ENCODE peak calls at places on chromosomes 13 and 19, in ten cellular contexts. A, X, C, N, Z, K, U, T, D and S are unnamed samples.
A peak's percentile ranks its signal among the peaks of the same experiment; 100 is the strongest.

GRCh38 chr19:23542562-23542961 is 144.4 kb downstream of the ZNF675 start:
- DNase-seq in A (no peak), X (no peak), C (no peak), N (no peak), Z (no peak), K (no peak), U (no peak), T (no peak), D (no peak), S (no peak)

GRCh38 chr19:27657271-27658051 is 1555.5 kb downstream of the UQCRFS1 start:
- DNase-seq in A (no peak), X (no peak), C (no peak), N (no peak), Z (no peak), K (no peak), U (no peak), T (no peak), D (no peak), S (no peak)

GRCh38 chr19:34041922-34042521 is 130.3 kb upstream of the LSM14A start:
- DNase-seq in A (peak; percentile 74), X (peak; percentile 91), C (peak; percentile 42), N (peak; percentile 33), Z (peak; percentile 62), K (peak; percentile 51), U (no peak), T (peak; percentile 80), D (no peak), S (peak; percentile 66)

GRCh38 chr19:17553256-17553655 is 2.2 kb upstream of the COLGALT1 start:
- DNase-seq in A (no peak), X (no peak), C (peak; percentile 94), N (peak; percentile 95), Z (no peak), K (no peak), U (no peak), T (no peak), D (peak; percentile 91), S (no peak)

GRCh38 chr19:9054768-9055167 is 32.1 kb upstream of the OR1M1 start:
- DNase-seq in A (no peak), X (peak; percentile 19), C (no peak), N (no peak), Z (no peak), K (no peak), U (peak; percentile 43), T (no peak), D (no peak), S (no peak)

GRCh38 chr19:43872547-43873336 is 45.6 kb downstream of the ZNF283 start:
- DNase-seq in A (no peak), X (no peak), C (peak; percentile 0), N (no peak), Z (no peak), K (no peak), U (no peak), T (no peak), D (peak; percentile 7), S (no peak)

GRCh38 chr13:35978607-35979316 is 152.4 kb downstream of the DCLK1 start:
- DNase-seq in A (peak; percentile 65), X (peak; percentile 27), C (peak; percentile 73), N (peak; percentile 69), Z (peak; percentile 54), K (no peak), U (no peak), T (no peak), D (peak; percentile 47), S (peak; percentile 52)

GRCh38 chr13:34351134-34351533 is 533.2 kb downstream of the RFC3 start:
- DNase-seq in A (no peak), X (no peak), C (no peak), N (no peak), Z (no peak), K (no peak), U (no peak), T (no peak), D (no peak), S (no peak)

GRCh38 chr13:111005808-111006494 is 91.1 kb upstream of the ANKRD10 start:
- DNase-seq in A (no peak), X (no peak), C (peak; percentile 76), N (peak; percentile 43), Z (no peak), K (no peak), U (no peak), T (peak; percentile 80), D (peak; percentile 15), S (no peak)

GRCh38 chr13:113448545-113448884 is 4.8 kb downstream of the ADPRHL1 start:
- DNase-seq in A (no peak), X (no peak), C (peak; percentile 42), N (no peak), Z (no peak), K (no peak), U (no peak), T (no peak), D (no peak), S (no peak)

GRCh38 chr13:61247149-61247936 is 168.3 kb downstream of the PCDH20 start:
- DNase-seq in A (no peak), X (peak; percentile 28), C (no peak), N (no peak), Z (peak; percentile 3), K (peak; percentile 2), U (peak; percentile 21), T (no peak), D (no peak), S (peak; percentile 7)

GRCh38 chr13:26855071-26855470 is 94.5 kb upstream of the GPR12 start:
- DNase-seq in A (no peak), X (no peak), C (no peak), N (no peak), Z (no peak), K (no peak), U (no peak), T (no peak), D (no peak), S (no peak)

GRCh38 chr19:17873661-17874422 is 2.1 kb downstream of the SLC5A5 start:
- DNase-seq in A (peak; percentile 58), X (peak; percentile 88), C (no peak), N (no peak), Z (peak; percentile 86), K (peak; percentile 79), U (peak; percentile 77), T (no peak), D (no peak), S (peak; percentile 89)

GRCh38 chr13:42574011-42574410 is at the start of gene TNFSF11:
- DNase-seq in A (no peak), X (peak; percentile 62), C (no peak), N (no peak), Z (peak; percentile 59), K (peak; percentile 73), U (no peak), T (no peak), D (no peak), S (peak; percentile 61)

GRCh38 chr19:49921871-49922755 is 6.9 kb upstream of the ATF5 start:
- DNase-seq in A (no peak), X (no peak), C (peak; percentile 71), N (peak; percentile 81), Z (no peak), K (no peak), U (no peak), T (no peak), D (peak; percentile 47), S (no peak)

DNA sequence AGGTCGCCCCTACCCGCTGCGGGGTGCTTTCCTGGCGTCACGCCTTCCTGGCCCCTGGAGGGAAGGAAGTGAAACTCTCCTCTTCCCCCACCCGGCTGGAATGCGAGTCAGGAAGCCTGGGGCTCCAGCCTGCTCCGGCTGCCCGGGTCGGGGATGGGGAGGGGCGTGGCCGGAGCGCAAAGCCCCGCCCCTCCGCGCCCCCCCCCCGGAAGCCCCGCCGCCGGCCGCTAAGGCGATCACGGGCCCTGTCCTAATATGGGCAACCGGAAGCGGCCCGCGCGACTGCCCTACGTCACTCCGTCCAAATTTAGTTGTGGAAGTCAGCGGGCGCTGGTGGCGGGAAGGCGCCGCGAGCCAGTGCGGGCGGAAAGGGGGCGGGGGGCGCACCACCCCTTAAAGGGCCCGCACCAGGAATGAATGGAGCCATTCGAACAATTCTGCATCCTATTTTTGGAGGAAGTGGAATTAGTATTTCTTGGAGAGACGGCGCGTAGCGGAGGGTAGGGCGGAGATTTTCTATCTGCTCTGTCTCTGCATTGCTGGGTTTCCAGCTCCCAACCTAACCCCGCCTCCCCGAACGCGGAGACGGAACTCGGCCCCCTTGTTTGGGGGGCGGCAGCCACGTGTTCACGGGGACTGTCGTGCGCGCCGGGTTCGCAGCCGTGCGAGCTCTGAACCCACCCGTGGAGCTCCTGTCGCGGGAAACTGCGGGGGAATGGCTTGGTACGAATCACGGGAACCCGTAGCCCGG is 1.6 kb downstream of the IER2 start:
- DNase-seq in A (peak; percentile 87), X (peak; percentile 97), C (peak; percentile 99), N (peak; percentile 96), Z (peak; percentile 94), K (peak; percentile 94), U (peak; percentile 96), T (peak; percentile 99), D (peak; percentile 88), S (peak; percentile 98)
- TF ChIP-seq CTCF in A (peak; percentile 36), X (no peak), C (peak; percentile 8), N (peak; percentile 36), Z (no peak), K (no peak), U (peak; percentile 25), T (peak; percentile 29), D (no peak), S (no peak)

GRCh38 chr19:625257-625656 is 8.1 kb downstream of the POLRMT start:
- DNase-seq in A (no peak), X (no peak), C (no peak), N (no peak), Z (no peak), K (no peak), U (no peak), T (no peak), D (no peak), S (no peak)
- TF ChIP-seq CTCF in A (no peak), X (no peak), C (no peak), N (no peak), Z (no peak), K (no peak), U (no peak), T (no peak), D (no peak), S (no peak)

GRCh38 chr13:69796256-69796655 is 311.4 kb upstream of the ATXN8OS start:
- DNase-seq in A (no peak), X (no peak), C (no peak), N (no peak), Z (no peak), K (no peak), U (no peak), T (no peak), D (no peak), S (no peak)
- TF ChIP-seq CTCF in A (no peak), X (no peak), C (no peak), N (no peak), Z (no peak), K (no peak), U (no peak), T (no peak), D (no peak), S (no peak)

GRCh38 chr13:57948884-57949283 is 317.3 kb downstream of the PCDH17 start:
- DNase-seq in A (no peak), X (no peak), C (no peak), N (no peak), Z (no peak), K (no peak), U (no peak), T (no peak), D (no peak), S (no peak)

DNA sequence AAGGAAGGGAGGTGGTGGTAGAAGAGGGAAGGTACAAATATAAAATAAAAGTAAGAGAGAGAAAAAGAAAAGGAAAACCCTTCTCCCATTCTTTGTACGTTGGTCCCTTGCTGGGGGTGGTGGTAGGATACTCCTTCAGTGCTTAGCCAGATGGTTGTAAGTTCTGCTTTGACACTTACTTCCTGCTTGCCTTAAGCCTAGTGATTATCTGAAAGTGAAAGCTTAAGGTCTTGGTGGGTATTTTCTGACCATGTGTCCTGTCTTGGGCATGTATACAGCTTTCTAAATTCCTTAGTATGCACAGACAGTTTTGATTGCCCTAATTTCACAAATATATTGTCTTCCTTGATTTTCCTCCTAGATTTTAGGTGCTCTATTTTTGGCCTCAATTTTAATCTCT is 314.8 kb downstream of the PCDH17 start:
- DNase-seq in A (no peak), X (no peak), C (no peak), N (no peak), Z (no peak), K (no peak), U (no peak), T (no peak), D (no peak), S (no peak)
- TF ChIP-seq CTCF in A (no peak), X (no peak), C (no peak), N (no peak), Z (no peak), K (no peak), U (no peak), T (no peak), D (no peak), S (no peak)